ENCODE peak calls at places on chromosomes 3 and 15, in nine cellular contexts. I is adipocyte; T is Panc1; J is effector memory CD4-positive, alpha-beta T cell; H is cardiac muscle cell; U is left ventricle myocardium inferior; Y is BE2C; G is body of pancreas; D is PC-9. W is an unnamed sample. For H3K4me1 and H3K36me3, the result is how much of the 10 kb centered on the place peaks cover.

GRCh38 chr3:52798978-52799476 is 4.4 kb downstream of the ITIH3 start:
- DNase-seq in I (no peak), T (peak), J (no peak), H (no peak), U (no peak), Y (peak), G (peak), D (no peak), W (no peak)

GRCh38 chr3:191499307-191500125 is 38.6 kb downstream of the PYDC2 start:
- DNase-seq in I (peak), T (no peak), J (no peak), H (peak), U (peak), Y (peak), G (peak), D (no peak), W (no peak)

GRCh38 chr3:178510496-178510895 is 25.7 kb upstream of the KCNMB2 start:
- DNase-seq in I (no peak), T (no peak), J (no peak), H (no peak), U (no peak), Y (no peak), G (no peak), D (no peak), W (no peak)

GRCh38 chr15:70192490-70192889 is 94.8 kb upstream of the TLE3 start:
- DNase-seq in I (no peak), T (no peak), J (no peak), H (no peak), U (no peak), Y (no peak), G (no peak), D (no peak), W (no peak)

GRCh38 chr3:50003216-50003615 is 63.3 kb downstream of the RBM6 start:
- DNase-seq in I (no peak), T (no peak), J (no peak), H (no peak), U (no peak), Y (no peak), G (no peak), D (no peak), W (no peak)

GRCh38 chr3:194404365-194405140 is 5.5 kb upstream of the GP5 start:
- DNase-seq in I (peak), T (no peak), J (no peak), H (peak), U (no peak), Y (peak), G (peak), D (peak), W (no peak)

GRCh38 chr3:41304603-41305002 is 105.3 kb downstream of the CTNNB1 start:
- DNase-seq in I (peak), T (no peak), J (no peak), H (no peak), U (no peak), Y (peak), G (peak), D (no peak), W (no peak)

GRCh38 chr15:42090781-42091180 is 3.6 kb downstream of the PLA2G4D start:
- DNase-seq in I (no peak), T (no peak), J (no peak), H (no peak), U (no peak), Y (no peak), G (no peak), D (no peak), W (no peak)

GRCh38 chr15:85073556-85074194 is 92.0 kb downstream of the PDE8A start:
- DNase-seq in I (no peak), T (peak), J (no peak), H (no peak), U (no peak), Y (no peak), G (no peak), D (no peak), W (no peak)

GRCh38 chr3:25226747-25227146 is 201.3 kb upstream of the RARB start:
- DNase-seq in I (no peak), T (no peak), J (no peak), H (no peak), U (no peak), Y (no peak), G (no peak), D (no peak), W (no peak)

GRCh38 chr3:17986393-17986816 is 244.0 kb upstream of the TBC1D5 start:
- DNase-seq in I (no peak), T (no peak), J (no peak), H (no peak), U (no peak), Y (no peak), G (no peak), D (no peak), W (no peak)

GRCh38 chr3:18424862-18425640 is at the start of gene SATB1:
- DNase-seq in I (peak), T (no peak), J (peak), H (peak), U (peak), Y (peak), G (peak), D (no peak), W (peak)

GRCh38 chr3:69142090-69142489 is 19.7 kb upstream of the LMOD3 start:
- DNase-seq in I (peak), T (no peak), J (no peak), H (no peak), U (no peak), Y (no peak), G (no peak), D (no peak), W (no peak)

GRCh38 chr3:167110906-167111305 is 269.2 kb downstream of the ZBBX start:
- DNase-seq in I (no peak), T (no peak), J (no peak), H (peak), U (peak), Y (no peak), G (no peak), D (peak), W (no peak)

GRCh38 chr3:111947179-111947727 is 31.6 kb upstream of the ABHD10 start:
- DNase-seq in I (no peak), T (no peak), J (no peak), H (no peak), U (no peak), Y (no peak), G (no peak), D (no peak), W (no peak)

GRCh38 chr3:184361932-184362667 is 590 bp downstream of the POLR2H start:
- DNase-seq in I (peak), T (peak), J (no peak), H (peak), U (peak), Y (no peak), G (peak), D (peak), W (peak)

GRCh38 chr3:73508330-73508954 is 116.3 kb downstream of the PDZRN3 start:
- DNase-seq in I (peak), T (peak), J (no peak), H (peak), U (no peak), Y (peak), G (peak), D (no peak), W (no peak)

GRCh38 chr3:112378989-112379692 is 46.2 kb downstream of the CD200 start:
- DNase-seq in I (peak), T (no peak), J (no peak), H (no peak), U (no peak), Y (no peak), G (no peak), D (no peak), W (no peak)

GRCh38 chr15:66253643-66254363 is at the start of gene MEGF11:
- DNase-seq in I (peak), T (no peak), J (no peak), H (peak), U (peak), Y (peak), G (peak), D (no peak), W (no peak)

DNA sequence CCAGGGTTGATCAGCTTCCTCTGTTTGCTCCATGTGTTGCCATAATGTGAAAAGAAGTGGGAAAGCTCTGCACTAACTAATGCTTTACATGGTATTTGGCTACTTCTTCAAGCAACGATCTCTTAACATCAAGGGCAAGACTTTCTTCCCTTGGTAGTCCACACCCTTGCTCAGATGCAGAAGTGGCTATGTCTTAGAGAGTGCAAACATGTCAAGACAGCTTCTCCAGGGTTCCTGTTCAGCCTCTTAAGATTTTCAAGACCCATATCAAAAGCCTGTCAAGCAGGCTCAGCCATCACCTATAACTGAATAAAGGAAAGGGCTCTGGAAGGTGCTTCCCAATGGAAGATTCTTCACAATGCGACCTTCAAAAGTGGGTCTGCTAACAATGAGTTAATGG is 64.8 kb upstream of the CSTA start:
- DNase-seq in I (no peak), T (no peak), J (no peak), H (no peak), U (no peak), Y (no peak), G (no peak), D (no peak), W (no peak)
- H3K4me1 ChIP-seq in I (under half), T (under half), J (under half), H (under half), U (under half), Y (under half), G (under half), D (under half), W (under half)

DNA sequence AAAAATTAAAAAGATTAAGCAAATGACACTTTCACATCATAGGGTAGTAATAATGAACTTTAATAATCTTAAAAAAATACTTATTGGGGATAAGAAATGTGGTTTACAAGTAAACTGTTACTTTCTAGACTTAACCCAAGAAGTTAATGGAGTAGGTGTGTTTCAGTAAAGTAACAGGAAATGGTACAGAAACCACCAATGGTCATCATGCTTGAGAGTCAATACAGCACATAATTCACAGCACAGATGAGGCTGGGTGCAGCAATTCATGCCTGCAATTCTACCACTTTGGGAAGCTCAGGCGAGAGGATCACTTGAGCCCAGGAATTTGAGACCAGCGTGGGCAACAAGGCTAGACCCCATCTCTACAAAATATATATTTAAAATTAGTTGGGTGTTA is 11.5 kb upstream of the USP50 start:
- DNase-seq in I (no peak), T (no peak), J (no peak), H (no peak), U (no peak), Y (no peak), G (no peak), D (no peak), W (no peak)
- H3K4me3 ChIP-seq in I (no peak), T (no peak), J (no peak), H (no peak), U (no peak), Y (no peak), G (no peak), D (no peak), W (no peak)

GRCh38 chr3:149830902-149831301 is 17.9 kb downstream of the RNF13 start:
- DNase-seq in I (no peak), T (no peak), J (no peak), H (no peak), U (no peak), Y (no peak), G (no peak), D (no peak), W (no peak)
- H3K36me3 ChIP-seq in I (under half), T (under half), J (under half), H (under half), U (under half), Y (under half), G (under half), D (under half), W (under half)

DNA sequence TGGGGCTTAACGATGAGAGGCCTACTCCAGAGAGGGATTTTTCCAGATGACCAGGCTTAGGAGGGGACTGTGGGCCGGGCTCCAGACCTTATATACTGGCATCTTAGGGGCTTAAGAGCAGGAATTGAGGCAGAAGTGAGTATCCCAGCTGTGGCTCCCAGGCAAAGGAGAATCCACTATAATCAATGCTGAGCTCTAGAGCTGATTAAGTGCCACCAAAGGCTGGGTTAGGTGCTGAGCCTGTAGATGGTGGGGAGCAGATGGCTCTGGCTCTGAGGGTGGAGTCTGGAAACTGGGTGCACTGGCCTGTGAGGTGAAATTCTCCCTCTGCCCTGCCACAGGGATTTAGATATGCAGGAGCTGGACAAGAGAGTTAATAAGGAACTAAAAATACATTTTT is 23.2 kb downstream of the IRAK2 start:
- DNase-seq in I (no peak), T (no peak), J (no peak), H (no peak), U (no peak), Y (no peak), G (no peak), D (no peak), W (no peak)
- H3K4me1 ChIP-seq in I (under half), T (half or more), J (half or more), H (under half), U (half or more), Y (under half), G (half or more), D (under half), W (half or more)

GRCh38 chr3:28104896-28105554 is 136.4 kb upstream of the CMC1 start:
- DNase-seq in I (no peak), T (no peak), J (no peak), H (no peak), U (no peak), Y (no peak), G (no peak), D (no peak), W (no peak)

GRCh38 chr3:28101672-28102071 is 139.7 kb upstream of the CMC1 start:
- DNase-seq in I (no peak), T (no peak), J (no peak), H (no peak), U (no peak), Y (no peak), G (no peak), D (no peak), W (no peak)

GRCh38 chr3:28103871-28104270 is 137.5 kb upstream of the CMC1 start:
- DNase-seq in I (no peak), T (no peak), J (no peak), H (no peak), U (no peak), Y (no peak), G (no peak), D (no peak), W (no peak)

DNA sequence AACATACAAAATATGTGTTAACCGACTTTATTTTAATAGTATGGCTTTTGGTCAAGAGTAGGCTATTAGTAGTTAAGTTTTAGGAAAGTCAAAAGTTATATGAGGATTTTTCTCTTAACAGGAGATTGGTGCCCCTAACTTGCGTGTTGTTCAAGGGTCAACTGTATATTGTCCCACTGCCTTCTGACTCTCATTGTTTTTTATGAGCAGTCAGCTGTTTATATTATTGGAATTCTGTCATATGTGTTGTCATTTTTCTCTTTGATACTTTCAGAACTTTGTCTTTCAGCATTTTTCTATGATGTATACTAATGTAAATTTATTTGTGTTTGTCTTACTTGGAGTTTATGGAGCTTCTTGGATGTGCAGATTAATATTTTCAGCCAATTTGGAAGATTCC is 142.1 kb upstream of the CMC1 start:
- DNase-seq in I (no peak), T (no peak), J (no peak), H (no peak), U (no peak), Y (no peak), G (no peak), D (no peak), W (no peak)
- H3K4me3 ChIP-seq in I (no peak), T (no peak), J (no peak), H (no peak), U (no peak), Y (no peak), G (no peak), D (no peak), W (no peak)

DNA sequence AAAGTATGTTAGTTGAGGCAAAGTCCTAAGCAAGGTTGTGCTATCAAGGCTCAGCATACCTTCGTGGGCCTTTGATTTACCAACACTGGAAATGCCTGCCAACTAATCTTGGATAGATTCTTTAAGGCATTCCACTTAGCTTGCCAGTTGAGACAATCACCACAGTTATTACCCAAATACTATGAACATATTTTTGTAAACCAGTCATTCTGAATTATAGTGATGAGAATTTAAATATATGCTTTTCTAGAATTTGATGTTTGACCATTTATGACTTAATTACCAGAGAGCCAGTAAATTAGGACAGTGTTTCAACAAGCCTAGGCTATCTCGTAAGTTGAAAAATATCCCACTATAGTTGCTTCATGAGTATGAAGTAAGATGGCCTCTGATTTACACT is 15.5 kb downstream of the TRIM59 start:
- DNase-seq in I (peak), T (no peak), J (no peak), H (peak), U (no peak), Y (no peak), G (no peak), D (no peak), W (no peak)
- H3K36me3 ChIP-seq in I (under half), T (half or more), J (under half), H (under half), U (half or more), Y (half or more), G (under half), D (half or more), W (under half)

GRCh38 chr15:101242160-101242998 is 9.5 kb downstream of the CHSY1 start:
- DNase-seq in I (peak), T (no peak), J (peak), H (no peak), U (no peak), Y (no peak), G (no peak), D (no peak), W (peak)

GRCh38 chr15:101244039-101244781 is 7.6 kb downstream of the CHSY1 start:
- DNase-seq in I (peak), T (no peak), J (no peak), H (no peak), U (no peak), Y (no peak), G (no peak), D (no peak), W (no peak)

GRCh38 chr15:101244889-101245668 is 6.8 kb downstream of the CHSY1 start:
- DNase-seq in I (no peak), T (no peak), J (no peak), H (no peak), U (no peak), Y (no peak), G (no peak), D (no peak), W (no peak)

GRCh38 chr15:101243420-101243819 is 8.4 kb downstream of the CHSY1 start:
- DNase-seq in I (no peak), T (no peak), J (no peak), H (no peak), U (no peak), Y (no peak), G (no peak), D (no peak), W (no peak)

GRCh38 chr15:101242999-101243336 is 8.9 kb downstream of the CHSY1 start:
- DNase-seq in I (peak), T (no peak), J (no peak), H (no peak), U (no peak), Y (no peak), G (no peak), D (no peak), W (no peak)
- H3K4me1 ChIP-seq in I (under half), T (half or more), J (under half), H (half or more), U (half or more), Y (under half), G (under half), D (under half), W (half or more)

DNA sequence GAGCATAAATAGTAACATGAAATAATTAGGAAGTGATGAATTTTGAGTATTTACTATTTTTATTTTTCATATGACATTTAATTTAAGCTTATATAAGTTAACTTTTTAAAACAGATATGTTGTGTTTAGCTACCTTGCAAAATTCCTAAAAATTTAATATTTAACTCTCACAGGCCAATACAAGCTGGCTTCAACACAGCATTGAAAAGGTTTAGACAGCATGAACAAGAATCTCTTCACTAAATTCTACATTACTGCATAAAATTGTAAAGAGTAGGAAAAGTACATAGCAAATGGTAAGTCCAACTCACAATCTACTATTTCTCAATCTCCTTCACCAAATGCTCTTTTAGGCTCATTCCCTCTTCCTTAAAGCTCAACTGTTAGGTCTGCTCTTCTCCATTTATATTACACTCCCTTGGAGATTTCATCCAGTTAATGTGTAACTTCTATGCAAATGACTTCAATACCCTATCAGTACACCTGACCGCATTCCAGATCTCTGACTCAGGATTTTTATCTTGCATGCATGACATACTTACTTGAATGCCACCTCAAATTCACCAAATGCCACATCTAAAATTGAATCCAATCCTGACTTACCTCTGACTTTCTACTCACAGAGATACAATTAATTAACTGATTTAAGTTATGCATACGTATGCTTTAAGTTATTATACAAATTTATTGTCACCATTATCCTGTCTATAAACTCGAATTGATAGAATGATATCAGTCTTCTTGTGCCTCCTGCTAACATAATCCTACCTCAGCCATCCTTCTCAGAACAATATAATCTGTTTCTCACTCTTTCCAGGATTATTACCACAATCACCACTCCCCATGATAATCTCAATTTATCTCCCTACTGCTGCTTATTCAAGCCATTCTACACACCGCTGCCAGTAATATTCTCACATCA is 127.0 kb downstream of the STAG1 start:
- DNase-seq in I (no peak), T (no peak), J (no peak), H (peak), U (no peak), Y (no peak), G (peak), D (peak), W (no peak)
- H3K4me3 ChIP-seq in I (no peak), T (no peak), J (no peak), H (no peak), U (no peak), Y (no peak), G (no peak), D (no peak), W (no peak)

W was measured in CD8-positive, alpha-beta memory T cell.